ENCODE peak calls at places on chromosomes 3 and 15, in ten cellular contexts. X, G, C, Z, B, A, H, V, Y and T are unnamed samples.

GRCh38 chr3:123637841-123638240 is 53.0 kb upstream of the HACD2 start:
- DNase-seq in H (no peak), Y (no peak), X (no peak), A (no peak), G (no peak), C (no peak), B (no peak), V (no peak), Z (no peak), T (no peak)

GRCh38 chr3:32696523-32696922 is 11.5 kb downstream of the CNOT10 start:
- DNase-seq in G (no peak), H (no peak), B (no peak), A (no peak), X (no peak), Z (no peak), V (no peak), Y (no peak), C (no peak), T (no peak)

GRCh38 chr3:177201707-177202397 is 4.6 kb upstream of the TBL1XR1 start:
- DNase-seq in Y (no peak), X (no peak), Z (no peak), V (no peak), B (no peak), A (no peak), G (no peak), H (peak), C (peak), T (peak)

GRCh38 chr3:178808748-178809147 is 262.9 kb downstream of the ZMAT3 start:
- DNase-seq in B (no peak), X (no peak), A (no peak), Z (no peak), V (no peak), C (no peak), H (no peak), G (no peak), Y (no peak), T (no peak)

GRCh38 chr3:35932995-35933394 is 293.7 kb downstream of the ARPP21 start:
- DNase-seq in C (no peak), V (no peak), Y (peak), X (no peak), H (peak), A (peak), B (peak), Z (no peak), G (no peak), T (no peak)

GRCh38 chr15:66815322-66815721 is 113.3 kb downstream of the SMAD6 start:
- DNase-seq in Y (peak), C (no peak), B (peak), Z (no peak), G (no peak), A (peak), H (peak), V (no peak), X (no peak), T (no peak)

GRCh38 chr3:171873561-171873960 is 30.4 kb downstream of the TMEM212 start:
- DNase-seq in A (peak), X (no peak), V (no peak), Z (no peak), B (peak), Y (no peak), H (no peak), C (no peak), G (no peak), T (no peak)

GRCh38 chr15:69225355-69226027 is 65.1 kb downstream of the GLCE start:
- DNase-seq in C (no peak), X (no peak), Z (no peak), A (peak), B (peak), H (peak), V (no peak), G (no peak), Y (no peak), T (no peak)

GRCh38 chr3:128366652-128367051 is 100.0 kb downstream of the DNAJB8 start:
- DNase-seq in Y (no peak), B (no peak), A (no peak), V (no peak), H (no peak), G (no peak), Z (no peak), C (no peak), X (no peak), T (no peak)

GRCh38 chr3:25182794-25183193 is 245.3 kb upstream of the RARB start:
- DNase-seq in H (no peak), B (no peak), Z (no peak), C (no peak), V (no peak), X (no peak), Y (no peak), G (no peak), A (no peak), T (no peak)

GRCh38 chr15:49688135-49688790 is 67.4 kb downstream of the DTWD1 start:
- DNase-seq in B (peak), Y (no peak), X (no peak), C (no peak), G (no peak), A (peak), H (no peak), Z (no peak), V (no peak), T (no peak)

GRCh38 chr3:184800349-184800748 is 11.6 kb upstream of the VPS8 start:
- DNase-seq in V (no peak), A (no peak), X (no peak), H (no peak), G (no peak), Z (no peak), C (no peak), Y (no peak), B (no peak), T (no peak)

GRCh38 chr3:17607905-17608304 is 134.5 kb downstream of the TBC1D5 start:
- DNase-seq in H (no peak), X (no peak), A (no peak), B (no peak), G (no peak), V (no peak), Y (no peak), C (no peak), Z (no peak), T (no peak)

GRCh38 chr15:64653757-64654156 is 121.6 kb downstream of the RBPMS2 start:
- DNase-seq in G (no peak), H (peak), C (no peak), A (peak), X (no peak), B (peak), Y (no peak), V (no peak), Z (no peak), T (no peak)

GRCh38 chr3:59994720-59995304 is 945.0 kb upstream of the CFAP20DC start:
- DNase-seq in Y (no peak), Z (no peak), C (no peak), A (no peak), G (no peak), X (no peak), H (no peak), B (no peak), V (no peak), T (no peak)

GRCh38 chr15:75989875-75990274 is 22.3 kb downstream of the NRG4 start:
- DNase-seq in A (no peak), X (no peak), V (no peak), Y (no peak), B (no peak), C (no peak), G (no peak), H (no peak), Z (no peak), T (no peak)

GRCh38 chr15:27725733-27726132 is 373.4 kb downstream of the OCA2 start:
- DNase-seq in A (no peak), Y (no peak), V (no peak), H (no peak), C (no peak), B (no peak), Z (no peak), G (no peak), X (no peak), T (no peak)

GRCh38 chr3:157514371-157514919 is 11.2 kb upstream of the VEPH1 start:
- DNase-seq in H (no peak), Z (no peak), C (no peak), G (no peak), X (no peak), B (no peak), A (no peak), Y (no peak), V (no peak), T (no peak)

GRCh38 chr3:88003115-88003755 is 55.6 kb downstream of the CGGBP1 start:
- DNase-seq in V (no peak), A (peak), B (peak), G (no peak), C (peak), Y (no peak), Z (no peak), H (peak), X (no peak), T (no peak)

GRCh38 chr3:135009014-135009413 is 214.0 kb downstream of the EPHB1 start:
- DNase-seq in X (no peak), A (no peak), Y (no peak), H (no peak), Z (no peak), B (no peak), G (no peak), V (no peak), C (no peak), T (no peak)

GRCh38 chr3:171396048-171396447 is 64.2 kb downstream of the TNIK start:
- DNase-seq in B (no peak), Z (no peak), G (no peak), C (no peak), A (peak), H (no peak), Y (no peak), X (no peak), V (no peak), T (no peak)

GRCh38 chr15:78179286-78179840 is 30.2 kb downstream of the IDH3A start:
- DNase-seq in B (no peak), Z (no peak), A (no peak), H (no peak), V (no peak), Y (no peak), X (peak), G (no peak), C (no peak), T (no peak)

GRCh38 chr15:32636410-32636809 is 5.1 kb upstream of the SCG5 start:
- DNase-seq in Y (no peak), C (no peak), A (no peak), B (no peak), H (no peak), G (no peak), V (no peak), Z (no peak), X (no peak), T (no peak)

GRCh38 chr15:61099030-61099800 is 129.9 kb downstream of the RORA start:
- DNase-seq in Z (no peak), G (no peak), B (no peak), V (no peak), Y (no peak), X (no peak), H (no peak), A (no peak), C (no peak), T (no peak)

GRCh38 chr3:62737449-62737848 is 137.8 kb downstream of the CADPS start:
- DNase-seq in G (no peak), A (no peak), X (no peak), V (no peak), B (no peak), Y (no peak), Z (no peak), C (no peak), H (no peak), T (no peak)

GRCh38 chr3:124745092-124745491 is 14.8 kb downstream of the UMPS start:
- DNase-seq in V (no peak), G (no peak), Z (no peak), B (no peak), X (no peak), C (no peak), Y (no peak), H (no peak), A (peak), T (no peak)

GRCh38 chr3:16252243-16252978 is 12.3 kb downstream of the DPH3 start:
- DNase-seq in Z (no peak), G (no peak), H (no peak), X (no peak), V (no peak), C (no peak), B (no peak), A (no peak), Y (no peak), T (no peak)

GRCh38 chr3:195909294-195909644 is 918 bp upstream of the TNK2 start:
- DNase-seq in A (no peak), C (no peak), H (peak), X (peak), G (no peak), B (no peak), V (no peak), Y (no peak), Z (no peak), T (no peak)
- H3K4me3 ChIP-seq in A (peak), C (peak), H (no peak), X (peak), G (peak), B (peak), V (peak), Y (peak), Z (peak), T (peak)

DNA sequence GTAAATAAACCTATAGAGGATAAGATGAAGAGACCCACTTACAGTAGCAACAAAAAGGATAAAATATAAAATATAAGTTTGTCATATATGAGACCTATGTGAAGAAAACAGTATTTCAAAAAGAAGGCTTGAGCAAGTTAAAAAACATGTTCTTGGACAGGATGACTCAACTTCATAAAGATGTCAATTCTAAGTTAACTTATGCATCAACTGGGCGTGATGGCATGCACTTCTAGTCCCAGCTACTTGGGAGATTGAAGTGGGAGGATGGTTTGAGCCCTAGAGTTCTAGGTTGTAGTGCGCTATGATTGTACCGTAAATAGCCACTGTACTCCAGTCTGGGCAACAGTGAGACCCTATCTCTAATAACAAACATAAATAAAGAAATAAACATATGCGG is 59.7 kb downstream of the PDCD6IP start:
- DNase-seq in Z (no peak), H (no peak), V (no peak), X (no peak), A (no peak), C (no peak), B (no peak), G (no peak), Y (peak), T (no peak)
- H3K4me3 ChIP-seq in Z (no peak), H (no peak), V (no peak), X (no peak), A (no peak), C (no peak), B (no peak), G (no peak), Y (no peak), T (no peak)

DNA sequence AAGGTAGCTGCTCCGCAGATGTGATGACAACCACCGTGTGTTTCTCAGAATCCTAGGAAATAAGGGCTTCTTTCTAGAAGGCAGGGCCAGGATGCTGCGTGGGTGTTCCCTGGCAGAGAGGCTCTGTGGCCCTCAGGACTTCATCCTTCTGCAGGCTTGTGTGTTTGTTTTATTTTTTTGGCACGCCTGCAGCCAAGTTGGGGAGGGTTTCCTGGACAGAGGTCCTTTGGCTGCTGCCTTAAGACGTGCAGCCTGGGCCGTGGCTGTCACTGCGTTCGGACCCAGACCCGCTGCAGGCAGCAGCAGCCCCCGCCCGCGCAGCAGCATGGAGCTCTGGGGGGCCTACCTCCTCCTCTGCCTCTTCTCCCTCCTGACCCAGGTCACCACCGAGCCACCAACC is at the start of gene CLEC3B:
- DNase-seq in G (no peak), H (no peak), C (no peak), V (peak), Y (peak), A (peak), X (peak), Z (peak), B (peak), T (no peak)
- H3K4me3 ChIP-seq in G (peak), H (no peak), C (no peak), V (no peak), Y (peak), A (peak), X (peak), Z (peak), B (no peak), T (no peak)

GRCh38 chr3:53160335-53160659 is 712 bp upstream of the PRKCD start:
- DNase-seq in X (no peak), C (no peak), Z (no peak), Y (no peak), V (no peak), B (no peak), G (no peak), A (no peak), H (no peak), T (no peak)
- H3K4me3 ChIP-seq in X (peak), C (no peak), Z (peak), Y (peak), V (peak), B (peak), G (peak), A (peak), H (peak), T (no peak)

GRCh38 chr3:278300-279064 is 81.9 kb downstream of the CHL1 start:
- DNase-seq in C (no peak), A (no peak), X (no peak), H (no peak), V (no peak), Z (no peak), B (no peak), G (no peak), Y (no peak), T (no peak)

GRCh38 chr3:280691-281090 is 84.1 kb downstream of the CHL1 start:
- DNase-seq in Y (no peak), A (no peak), X (no peak), Z (no peak), G (no peak), V (no peak), H (no peak), C (no peak), B (no peak), T (no peak)

GRCh38 chr3:279325-279724 is 82.8 kb downstream of the CHL1 start:
- DNase-seq in Y (no peak), H (no peak), X (no peak), Z (no peak), C (no peak), V (no peak), B (no peak), A (no peak), G (no peak), T (no peak)

DNA sequence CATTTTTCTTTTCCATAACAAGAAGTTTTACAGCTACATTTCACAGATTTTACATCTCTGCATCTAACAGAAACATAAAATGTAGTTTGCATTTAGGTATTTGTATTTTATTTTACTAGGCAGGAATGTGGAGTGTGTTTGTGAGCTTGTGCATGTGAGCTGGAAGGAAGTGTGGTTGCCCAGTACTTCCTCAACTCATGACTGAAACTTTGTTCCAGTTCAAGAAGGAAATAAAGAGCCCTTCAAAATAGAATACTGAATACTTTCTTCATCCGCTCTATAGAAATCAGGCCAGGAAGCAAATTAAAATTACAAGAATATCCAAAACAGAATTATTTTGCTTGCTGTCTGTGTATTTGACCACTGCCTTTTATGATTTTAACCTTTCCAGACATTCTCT is 81.3 kb downstream of the CHL1 start:
- DNase-seq in C (no peak), H (no peak), V (no peak), B (no peak), X (no peak), Z (no peak), A (no peak), G (no peak), Y (no peak), T (no peak)
- H3K4me3 ChIP-seq in C (no peak), H (no peak), V (no peak), B (no peak), X (no peak), Z (no peak), A (no peak), G (no peak), Y (no peak), T (no peak)

GRCh38 chr15:36885709-36886108 is 214.6 kb downstream of the MEIS2 start:
- DNase-seq in V (no peak), C (no peak), H (no peak), Z (no peak), X (no peak), G (no peak), B (no peak), A (no peak), Y (no peak), T (no peak)

GRCh38 chr15:36886135-36887011 is 214.0 kb downstream of the MEIS2 start:
- DNase-seq in Z (no peak), V (no peak), C (no peak), H (no peak), X (no peak), B (no peak), A (no peak), Y (no peak), G (no peak), T (no peak)

GRCh38 chr15:36884404-36885335 is 215.7 kb downstream of the MEIS2 start:
- DNase-seq in X (no peak), Y (no peak), C (no peak), A (no peak), H (no peak), G (no peak), Z (no peak), V (no peak), B (no peak), T (no peak)

GRCh38 chr15:36887214-36888017 is 212.9 kb downstream of the MEIS2 start:
- DNase-seq in H (no peak), X (peak), B (no peak), Y (no peak), Z (no peak), C (no peak), V (no peak), A (no peak), G (peak), T (no peak)

GRCh38 chr15:36888018-36888992 is 212.0 kb downstream of the MEIS2 start:
- DNase-seq in B (peak), A (peak), Z (no peak), C (no peak), V (no peak), G (peak), H (no peak), Y (no peak), X (peak), T (no peak)
- H3K4me3 ChIP-seq in B (peak), A (peak), Z (no peak), C (no peak), V (no peak), G (no peak), H (no peak), Y (peak), X (peak), T (peak)

GRCh38 chr3:190178779-190179178 is 58.1 kb upstream of the P3H2 start:
- DNase-seq in Z (no peak), B (no peak), V (no peak), A (no peak), H (no peak), X (no peak), G (no peak), Y (no peak), C (no peak), T (no peak)

GRCh38 chr3:190183121-190183520 is 62.4 kb upstream of the P3H2 start:
- DNase-seq in C (no peak), A (peak), X (no peak), V (peak), G (no peak), Y (peak), B (peak), H (no peak), Z (no peak), T (no peak)

GRCh38 chr3:190182418-190183043 is 61.8 kb upstream of the P3H2 start:
- DNase-seq in X (no peak), A (no peak), H (no peak), Y (no peak), V (no peak), Z (no peak), C (no peak), B (peak), G (no peak), T (no peak)

GRCh38 chr3:190175490-190175889 is 54.8 kb upstream of the P3H2 start:
- DNase-seq in V (no peak), Y (no peak), A (peak), B (peak), C (no peak), Z (no peak), H (no peak), X (no peak), G (no peak), T (no peak)

GRCh38 chr3:190180268-190180667 is 59.6 kb upstream of the P3H2 start:
- DNase-seq in Y (no peak), X (no peak), C (no peak), H (no peak), B (peak), Z (no peak), A (no peak), V (no peak), G (no peak), T (no peak)
- H3K4me3 ChIP-seq in Y (no peak), X (no peak), C (no peak), H (no peak), B (no peak), Z (no peak), A (no peak), V (no peak), G (no peak), T (no peak)

GRCh38 chr3:194212021-194212868 is 76.3 kb downstream of the HES1 start:
- DNase-seq in Y (no peak), A (no peak), G (no peak), Z (no peak), V (no peak), C (no peak), H (no peak), B (no peak), X (no peak), T (no peak)
- H3K4me3 ChIP-seq in Y (no peak), A (no peak), G (no peak), Z (no peak), V (no peak), C (peak), H (no peak), B (no peak), X (no peak), T (no peak)

GRCh38 chr15:85517086-85517485 is 136.7 kb downstream of the AKAP13 start:
- DNase-seq in V (no peak), B (no peak), X (no peak), A (no peak), H (no peak), C (no peak), G (no peak), Z (no peak), Y (no peak), T (no peak)
- H3K4me3 ChIP-seq in V (no peak), B (no peak), X (no peak), A (no peak), H (no peak), C (no peak), G (no peak), Z (no peak), Y (no peak), T (no peak)